ENCODE peak calls at places on chromosomes 2 and 18, in five cellular contexts. One of them, this sample, is unnamed.

GRCh38 chr2:202031261-202031986 is 2.2 kb upstream of the FZD7 start:
- DNase-seq in GOT3: no peak
- DNase-seq in T-helper 9 cell: no peak
- DNase-seq in dermis microvascular lymphatic vessel endothelial cell: no peak
- DNase-seq in SHP77 treated with DMSO at 0.1 percent for 48 hours: no peak
- DNase-seq in this sample: no peak

GRCh38 chr2:171432969-171433762 is 624 bp downstream of the METTL8 start:
- DNase-seq in dermis microvascular lymphatic vessel endothelial cell: peak; percentile 15
- DNase-seq in GOT3: no peak
- DNase-seq in SHP77 treated with DMSO at 0.1 percent for 48 hours: no peak
- DNase-seq in T-helper 9 cell: peak; percentile 11
- DNase-seq in this sample: peak; percentile 18

GRCh38 chr2:40579247-40579646 is 127.4 kb upstream of the SLC8A1 start:
- DNase-seq in GOT3: no peak
- DNase-seq in T-helper 9 cell: no peak
- DNase-seq in SHP77 treated with DMSO at 0.1 percent for 48 hours: no peak
- DNase-seq in dermis microvascular lymphatic vessel endothelial cell: no peak
- DNase-seq in this sample: no peak

GRCh38 chr18:79871026-79871390 is 73.3 kb downstream of the KCNG2 start:
- DNase-seq in dermis microvascular lymphatic vessel endothelial cell: no peak
- DNase-seq in T-helper 9 cell: no peak
- DNase-seq in GOT3: no peak
- DNase-seq in SHP77 treated with DMSO at 0.1 percent for 48 hours: no peak
- DNase-seq in this sample: no peak

GRCh38 chr2:196511258-196511971 is 128.1 kb upstream of the CCDC150 start:
- DNase-seq in SHP77 treated with DMSO at 0.1 percent for 48 hours: no peak
- DNase-seq in dermis microvascular lymphatic vessel endothelial cell: no peak
- DNase-seq in GOT3: no peak
- DNase-seq in T-helper 9 cell: no peak
- DNase-seq in this sample: no peak

GRCh38 chr18:58671941-58672565 is 788 bp downstream of the MALT1 start:
- DNase-seq in dermis microvascular lymphatic vessel endothelial cell: no peak
- DNase-seq in T-helper 9 cell: no peak
- DNase-seq in GOT3: no peak
- DNase-seq in SHP77 treated with DMSO at 0.1 percent for 48 hours: no peak
- DNase-seq in this sample: no peak

GRCh38 chr2:23636412-23636811 is 251.4 kb downstream of the KLHL29 start:
- DNase-seq in T-helper 9 cell: no peak
- DNase-seq in dermis microvascular lymphatic vessel endothelial cell: no peak
- DNase-seq in GOT3: no peak
- DNase-seq in SHP77 treated with DMSO at 0.1 percent for 48 hours: no peak
- DNase-seq in this sample: no peak

GRCh38 chr18:67266591-67267237 is 249.8 kb downstream of the DSEL start:
- DNase-seq in T-helper 9 cell: no peak
- DNase-seq in SHP77 treated with DMSO at 0.1 percent for 48 hours: no peak
- DNase-seq in dermis microvascular lymphatic vessel endothelial cell: no peak
- DNase-seq in GOT3: no peak
- DNase-seq in this sample: no peak

GRCh38 chr2:109724533-109725460 is 69.3 kb upstream of the RGPD5 start:
- DNase-seq in T-helper 9 cell: no peak
- DNase-seq in GOT3: no peak
- DNase-seq in SHP77 treated with DMSO at 0.1 percent for 48 hours: no peak
- DNase-seq in dermis microvascular lymphatic vessel endothelial cell: no peak
- DNase-seq in this sample: no peak

GRCh38 chr2:48175656-48176055 is 269.4 kb upstream of the FBXO11 start:
- DNase-seq in T-helper 9 cell: no peak
- DNase-seq in SHP77 treated with DMSO at 0.1 percent for 48 hours: no peak
- DNase-seq in GOT3: no peak
- DNase-seq in dermis microvascular lymphatic vessel endothelial cell: no peak
- DNase-seq in this sample: no peak

GRCh38 chr2:136376211-136376610 is 258.3 kb upstream of the CXCR4 start:
- DNase-seq in SHP77 treated with DMSO at 0.1 percent for 48 hours: no peak
- DNase-seq in GOT3: no peak
- DNase-seq in dermis microvascular lymphatic vessel endothelial cell: no peak
- DNase-seq in T-helper 9 cell: no peak
- DNase-seq in this sample: peak; percentile 6

GRCh38 chr18:50847192-50847591 is 27.4 kb upstream of the MRO start:
- DNase-seq in T-helper 9 cell: no peak
- DNase-seq in SHP77 treated with DMSO at 0.1 percent for 48 hours: no peak
- DNase-seq in dermis microvascular lymphatic vessel endothelial cell: no peak
- DNase-seq in GOT3: no peak
- DNase-seq in this sample: no peak

GRCh38 chr2:84865181-84865783 is 15.6 kb downstream of the TRABD2A start:
- DNase-seq in T-helper 9 cell: no peak
- DNase-seq in dermis microvascular lymphatic vessel endothelial cell: no peak
- DNase-seq in GOT3: no peak
- DNase-seq in SHP77 treated with DMSO at 0.1 percent for 48 hours: no peak
- DNase-seq in this sample: no peak

GRCh38 chr2:120783371-120783791 is 47.7 kb downstream of the GLI2 start:
- DNase-seq in SHP77 treated with DMSO at 0.1 percent for 48 hours: no peak
- DNase-seq in GOT3: no peak
- DNase-seq in dermis microvascular lymphatic vessel endothelial cell: no peak
- DNase-seq in T-helper 9 cell: no peak
- DNase-seq in this sample: no peak

GRCh38 chr2:171723724-171724683 is 36.7 kb downstream of the DYNC1I2 start:
- DNase-seq in T-helper 9 cell: no peak
- DNase-seq in SHP77 treated with DMSO at 0.1 percent for 48 hours: peak; percentile 3
- DNase-seq in dermis microvascular lymphatic vessel endothelial cell: no peak
- DNase-seq in GOT3: no peak
- DNase-seq in this sample: no peak

GRCh38 chr2:195573314-195573713 is 83.7 kb upstream of the SLC39A10 start:
- DNase-seq in T-helper 9 cell: no peak
- DNase-seq in dermis microvascular lymphatic vessel endothelial cell: no peak
- DNase-seq in GOT3: no peak
- DNase-seq in SHP77 treated with DMSO at 0.1 percent for 48 hours: no peak
- DNase-seq in this sample: no peak

GRCh38 chr18:50610349-50610748 is 50.5 kb downstream of the MAPK4 start:
- DNase-seq in SHP77 treated with DMSO at 0.1 percent for 48 hours: no peak
- DNase-seq in T-helper 9 cell: no peak
- DNase-seq in GOT3: no peak
- DNase-seq in dermis microvascular lymphatic vessel endothelial cell: no peak
- DNase-seq in this sample: no peak

GRCh38 chr2:42474765-42475454 is 18.9 kb downstream of the KCNG3 start:
- DNase-seq in GOT3: no peak
- DNase-seq in dermis microvascular lymphatic vessel endothelial cell: no peak
- DNase-seq in T-helper 9 cell: no peak
- DNase-seq in SHP77 treated with DMSO at 0.1 percent for 48 hours: peak; percentile 64
- DNase-seq in this sample: no peak

GRCh38 chr2:239496700-239497099 is 95.9 kb upstream of the HDAC4 start:
- DNase-seq in SHP77 treated with DMSO at 0.1 percent for 48 hours: no peak
- DNase-seq in T-helper 9 cell: no peak
- DNase-seq in dermis microvascular lymphatic vessel endothelial cell: no peak
- DNase-seq in GOT3: no peak
- DNase-seq in this sample: no peak

GRCh38 chr2:67066782-67067181 is 330.4 kb upstream of the ETAA1 start:
- DNase-seq in dermis microvascular lymphatic vessel endothelial cell: no peak
- DNase-seq in SHP77 treated with DMSO at 0.1 percent for 48 hours: peak; percentile 68
- DNase-seq in T-helper 9 cell: no peak
- DNase-seq in GOT3: no peak
- DNase-seq in this sample: no peak

GRCh38 chr18:55650363-55650870 is 62.4 kb upstream of the TCF4 start:
- DNase-seq in SHP77 treated with DMSO at 0.1 percent for 48 hours: no peak
- DNase-seq in T-helper 9 cell: no peak
- DNase-seq in GOT3: no peak
- DNase-seq in dermis microvascular lymphatic vessel endothelial cell: no peak
- DNase-seq in this sample: no peak

GRCh38 chr2:222249444-222249843 is 49.4 kb downstream of the PAX3 start:
- DNase-seq in GOT3: no peak
- DNase-seq in dermis microvascular lymphatic vessel endothelial cell: no peak
- DNase-seq in SHP77 treated with DMSO at 0.1 percent for 48 hours: no peak
- DNase-seq in T-helper 9 cell: no peak
- DNase-seq in this sample: no peak

GRCh38 chr18:1585881-1586488 is 681.3 kb downstream of the ADCYAP1 start:
- DNase-seq in SHP77 treated with DMSO at 0.1 percent for 48 hours: no peak
- DNase-seq in dermis microvascular lymphatic vessel endothelial cell: peak; percentile 35
- DNase-seq in GOT3: no peak
- DNase-seq in T-helper 9 cell: no peak
- DNase-seq in this sample: no peak

GRCh38 chr2:68466361-68466777 is 725 bp downstream of the FBXO48 start:
- DNase-seq in GOT3: no peak
- DNase-seq in T-helper 9 cell: peak; percentile 41
- DNase-seq in SHP77 treated with DMSO at 0.1 percent for 48 hours: no peak
- DNase-seq in dermis microvascular lymphatic vessel endothelial cell: no peak
- DNase-seq in this sample: peak; percentile 60

GRCh38 chr2:107278672-107279071 is 392.7 kb upstream of the ST6GAL2 start:
- DNase-seq in dermis microvascular lymphatic vessel endothelial cell: no peak
- DNase-seq in SHP77 treated with DMSO at 0.1 percent for 48 hours: no peak
- DNase-seq in GOT3: no peak
- DNase-seq in T-helper 9 cell: no peak
- DNase-seq in this sample: no peak